ENCODE peak calls at places on chromosomes 5 and 9, in seven cellular contexts. C is aorta, I is Panc1, U is endodermal cell, D is fibroblast of lung, S is stomach, Y is heart left ventricle. K is an unnamed sample. For H3K4me1 and H3K9me3, the result is how much of the 10 kb centered on the place peaks cover.

GRCh38 chr5:35360671-35361070 is 130.4 kb upstream of the PRLR start:
- DNase-seq in C (no peak), I (no peak), U (no peak), D (no peak), S (no peak), Y (no peak), K (no peak)

GRCh38 chr9:121718063-121718462 is 66.6 kb downstream of the DAB2IP start:
- DNase-seq in C (no peak), I (no peak), U (peak), D (peak), S (no peak), Y (peak), K (no peak)

GRCh38 chr5:93087326-93087725 is 493.7 kb downstream of the NR2F1-AS1 start:
- DNase-seq in C (no peak), I (no peak), U (no peak), D (no peak), S (no peak), Y (no peak), K (no peak)

GRCh38 chr5:5371943-5372342 is 50.5 kb upstream of the ICE1 start:
- DNase-seq in C (no peak), I (no peak), U (peak), D (no peak), S (no peak), Y (no peak), K (no peak)

GRCh38 chr9:137833721-137834613 is 43.6 kb upstream of the CACNA1B start:
- DNase-seq in C (no peak), I (no peak), U (no peak), D (no peak), S (no peak), Y (no peak), K (no peak)

GRCh38 chr5:59496524-59497134 is 396.9 kb downstream of the PDE4D start:
- DNase-seq in C (no peak), I (no peak), U (peak), D (no peak), S (no peak), Y (no peak), K (no peak)

GRCh38 chr9:23771746-23772145 is 54.3 kb downstream of the ELAVL2 start:
- DNase-seq in C (no peak), I (no peak), U (no peak), D (peak), S (no peak), Y (no peak), K (no peak)

GRCh38 chr5:77893225-77893860 is 117.2 kb upstream of the TBCA start:
- DNase-seq in C (peak), I (peak), U (no peak), D (peak), S (no peak), Y (no peak), K (no peak)

GRCh38 chr9:131651599-131651998 is 88.3 kb downstream of the RAPGEF1 start:
- DNase-seq in C (no peak), I (no peak), U (no peak), D (peak), S (no peak), Y (no peak), K (no peak)

GRCh38 chr9:15738011-15738410 is 185.2 kb downstream of the CCDC171 start:
- DNase-seq in C (no peak), I (no peak), U (no peak), D (peak), S (no peak), Y (no peak), K (no peak)

GRCh38 chr5:173885481-173886010 is 2.6 kb upstream of the CPEB4 start:
- DNase-seq in C (peak), I (no peak), U (no peak), D (no peak), S (peak), Y (no peak), K (no peak)

GRCh38 chr9:123319541-123320339 is 36.3 kb upstream of the CRB2 start:
- DNase-seq in C (no peak), I (no peak), U (no peak), D (no peak), S (no peak), Y (peak), K (peak)

GRCh38 chr5:62538017-62538942 is 40.3 kb upstream of the LRRC70 start:
- DNase-seq in C (no peak), I (peak), U (no peak), D (peak), S (no peak), Y (no peak), K (no peak)

GRCh38 chr5:54383941-54384340 is 71.6 kb upstream of the HSPB3 start:
- DNase-seq in C (no peak), I (no peak), U (no peak), D (no peak), S (no peak), Y (no peak), K (no peak)

GRCh38 chr5:90916947-90917800 is 358.6 kb downstream of the ADGRV1 start:
- DNase-seq in C (no peak), I (no peak), U (no peak), D (no peak), S (no peak), Y (no peak), K (no peak)

GRCh38 chr5:180126716-180127681 is 55.4 kb upstream of the RNF130 start:
- DNase-seq in C (no peak), I (no peak), U (peak), D (peak), S (peak), Y (no peak), K (peak)

GRCh38 chr9:134128727-134129679 is 6.9 kb upstream of the WDR5 start:
- DNase-seq in C (no peak), I (no peak), U (no peak), D (no peak), S (no peak), Y (no peak), K (peak)

GRCh38 chr5:138711816-138712215 is 41.4 kb upstream of the CTNNA1 start:
- DNase-seq in C (no peak), I (no peak), U (no peak), D (no peak), S (no peak), Y (no peak), K (no peak)

GRCh38 chr5:157651623-157652376 is 438 bp downstream of the SOX30 start:
- DNase-seq in C (peak), I (no peak), U (peak), D (peak), S (peak), Y (peak), K (peak)

GRCh38 chr9:76490249-76490990 is 31.4 kb downstream of the GCNT1 start:
- DNase-seq in C (no peak), I (no peak), U (no peak), D (no peak), S (no peak), Y (no peak), K (no peak)

GRCh38 chr9:12972608-12973589 is 198.1 kb downstream of the LURAP1L start:
- DNase-seq in C (no peak), I (no peak), U (no peak), D (peak), S (peak), Y (peak), K (no peak)

GRCh38 chr5:140607031-140607430 is 25.9 kb downstream of the CD14 start:
- DNase-seq in C (no peak), I (no peak), U (no peak), D (no peak), S (no peak), Y (no peak), K (no peak)

GRCh38 chr5:90802695-90803317 is 244.2 kb downstream of the ADGRV1 start:
- DNase-seq in C (no peak), I (peak), U (peak), D (peak), S (peak), Y (no peak), K (no peak)

GRCh38 chr5:181243521-181244307 is at the start of gene RACK1:
- DNase-seq in C (peak), I (peak), U (peak), D (peak), S (peak), Y (peak), K (peak)

DNA sequence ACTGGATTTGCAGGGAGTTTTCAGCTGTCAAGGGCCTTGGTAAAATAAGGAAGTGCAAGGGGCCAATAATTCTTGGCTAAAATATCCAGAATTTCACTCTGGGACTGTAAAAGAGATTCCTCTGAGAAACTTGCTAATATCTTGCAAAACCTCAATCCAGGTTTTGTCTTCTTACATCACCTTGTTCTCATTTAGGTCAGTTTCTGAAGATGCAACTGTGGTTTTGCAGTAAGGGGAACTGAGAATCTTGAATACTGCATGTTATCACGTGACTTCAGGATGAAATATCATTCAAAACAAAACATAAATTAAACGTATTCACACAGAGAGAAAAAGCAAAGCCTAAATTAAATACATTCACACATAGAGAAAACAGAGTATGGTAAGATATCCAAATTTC is 35.0 kb upstream of the RIC1 start:
- DNase-seq in C (no peak), I (no peak), U (no peak), D (no peak), S (no peak), Y (no peak), K (no peak)
- H3K4me1 ChIP-seq in C (under half), I (under half), U (under half), D (under half), S (under half), Y (under half), K (under half)

GRCh38 chr9:98121096-98121495 is 2.1 kb upstream of the TRIM14 start:
- DNase-seq in C (no peak), I (no peak), U (no peak), D (no peak), S (no peak), Y (no peak), K (no peak)
- H3K9me3 ChIP-seq in C (under half), I (under half), U (under half), D (under half), S (under half), Y (under half), K (under half)

GRCh38 chr9:37030591-37030939 is 3.5 kb downstream of the PAX5 start:
- DNase-seq in C (no peak), I (no peak), U (no peak), D (no peak), S (no peak), Y (no peak), K (no peak)
- H3K4me3 ChIP-seq in C (no peak), I (no peak), U (no peak), D (no peak), S (no peak), Y (no peak), K (no peak)

GRCh38 chr9:113577525-113578261 is 114.2 kb downstream of the RGS3 start:
- DNase-seq in C (peak), I (no peak), U (no peak), D (peak), S (no peak), Y (no peak), K (peak)
- H3K4me1 ChIP-seq in C (under half), I (under half), U (under half), D (under half), S (half or more), Y (half or more), K (under half)

DNA sequence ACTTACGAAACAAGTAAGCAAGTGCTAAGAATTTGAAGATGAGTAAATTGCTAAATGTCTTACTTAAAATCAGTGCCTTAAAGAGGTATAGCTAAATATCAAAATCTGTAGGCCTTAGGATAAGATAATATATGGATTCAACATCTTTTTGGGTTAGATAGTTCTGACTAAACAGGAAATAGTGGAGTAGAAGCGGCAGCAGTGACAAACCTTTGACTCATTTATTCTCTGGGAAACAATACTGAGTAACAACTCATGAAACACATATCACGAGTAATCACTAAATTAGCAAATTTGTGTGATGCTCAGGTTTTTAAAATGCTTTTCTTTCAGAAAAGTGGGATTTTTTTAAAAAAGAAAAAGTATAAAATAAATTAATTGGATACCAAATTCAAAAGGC is 762.1 kb upstream of the TYRP1 start:
- DNase-seq in C (no peak), I (no peak), U (no peak), D (no peak), S (no peak), Y (no peak), K (no peak)
- H3K9me3 ChIP-seq in C (under half), I (under half), U (under half), D (under half), S (under half), Y (under half), K (under half)

GRCh38 chr9:92535940-92536850 is at the start of gene ECM2:
- DNase-seq in C (no peak), I (no peak), U (no peak), D (peak), S (no peak), Y (no peak), K (no peak)
- H3K4me3 ChIP-seq in C (peak), I (no peak), U (peak), D (peak), S (peak), Y (peak), K (peak)

DNA sequence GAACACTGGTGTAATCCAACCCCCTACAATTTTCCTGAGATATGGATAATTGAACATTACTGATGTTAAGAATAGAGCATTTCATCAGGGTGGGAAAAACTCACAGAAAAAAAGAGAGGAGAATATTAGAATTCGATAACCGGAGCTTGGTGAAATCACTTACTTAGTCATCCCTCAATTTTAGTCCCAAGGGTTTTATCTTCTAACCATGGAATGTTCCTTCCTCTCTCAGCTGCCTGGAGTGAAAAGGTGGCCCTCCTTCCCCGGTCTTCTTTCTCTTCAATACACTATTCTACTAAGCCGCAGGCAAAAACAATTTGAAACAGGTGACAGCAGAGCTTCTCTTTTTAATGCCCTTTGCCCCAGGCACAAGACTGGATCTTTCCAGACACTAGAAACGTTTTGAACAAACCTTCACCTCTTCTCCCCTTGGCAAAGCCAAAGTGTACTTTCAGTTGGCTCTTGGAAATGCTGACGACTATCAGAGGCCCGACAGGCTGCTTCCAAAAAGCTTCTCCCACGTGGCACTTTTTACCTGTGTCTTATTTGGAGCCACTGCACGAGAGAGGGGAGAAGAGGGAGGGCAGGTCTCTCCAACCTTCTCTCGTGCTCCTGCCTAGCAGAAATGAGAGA is 543.9 kb downstream of the TLE1 start:
- DNase-seq in C (no peak), I (no peak), U (no peak), D (peak), S (no peak), Y (no peak), K (no peak)
- H3K4me1 ChIP-seq in C (under half), I (under half), U (under half), D (under half), S (under half), Y (under half), K (under half)

GRCh38 chr5:17991775-17992174 is 357.5 kb downstream of the TAF11L14 start:
- DNase-seq in C (no peak), I (no peak), U (peak), D (no peak), S (no peak), Y (no peak), K (no peak)

GRCh38 chr5:17992296-17992695 is 358.0 kb downstream of the TAF11L14 start:
- DNase-seq in C (no peak), I (no peak), U (no peak), D (no peak), S (no peak), Y (no peak), K (no peak)

GRCh38 chr5:17990168-17990567 is 355.9 kb downstream of the TAF11L14 start:
- DNase-seq in C (no peak), I (no peak), U (no peak), D (no peak), S (no peak), Y (no peak), K (no peak)

GRCh38 chr5:17989567-17989966 is 355.3 kb downstream of the TAF11L14 start:
- DNase-seq in C (no peak), I (no peak), U (no peak), D (no peak), S (no peak), Y (no peak), K (no peak)
- H3K9me3 ChIP-seq in C (under half), I (under half), U (under half), D (under half), S (under half), Y (under half), K (under half)

GRCh38 chr5:76386360-76386759 is 16.7 kb upstream of the IQGAP2 start:
- DNase-seq in C (no peak), I (no peak), U (no peak), D (no peak), S (peak), Y (no peak), K (peak)

GRCh38 chr5:76388236-76388635 is 14.8 kb upstream of the IQGAP2 start:
- DNase-seq in C (no peak), I (no peak), U (no peak), D (no peak), S (no peak), Y (no peak), K (no peak)

GRCh38 chr5:76388791-76389512 is 14.1 kb upstream of the IQGAP2 start:
- DNase-seq in C (no peak), I (no peak), U (no peak), D (no peak), S (no peak), Y (no peak), K (no peak)

GRCh38 chr5:76391014-76391413 is 12.1 kb upstream of the IQGAP2 start:
- DNase-seq in C (no peak), I (no peak), U (no peak), D (no peak), S (no peak), Y (no peak), K (no peak)

DNA sequence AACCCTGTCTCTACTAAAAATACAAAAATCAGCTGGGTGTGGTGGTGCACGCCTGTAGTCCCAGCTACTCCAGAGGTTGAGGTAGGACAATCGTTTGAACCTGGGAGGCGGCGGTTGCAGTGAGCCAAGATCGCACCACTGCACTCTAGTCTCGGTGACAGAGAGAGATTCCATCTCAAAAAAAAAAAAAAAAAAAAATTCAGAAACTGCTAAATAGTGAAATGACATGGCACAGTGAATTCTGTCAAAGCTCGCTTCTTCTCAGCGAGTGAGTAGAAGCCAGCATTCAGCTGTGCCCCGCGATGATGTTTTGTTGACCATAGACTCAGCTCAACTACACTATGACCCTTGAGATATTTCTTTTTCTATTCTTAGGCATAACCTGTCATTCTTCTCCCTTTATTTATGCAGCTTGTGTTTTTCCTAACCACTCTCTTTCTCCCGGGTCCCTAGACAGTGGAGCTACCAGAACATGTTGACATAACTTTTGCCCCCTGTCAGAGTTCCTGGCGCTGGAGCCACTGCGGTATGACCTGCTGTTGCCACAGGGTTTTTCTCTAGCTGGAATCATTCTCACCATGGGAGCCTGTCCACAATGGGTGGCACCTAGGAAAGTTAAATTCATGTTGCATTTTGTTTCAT is 13.5 kb upstream of the IQGAP2 start:
- DNase-seq in C (no peak), I (no peak), U (no peak), D (no peak), S (peak), Y (no peak), K (no peak)
- H3K4me3 ChIP-seq in C (no peak), I (no peak), U (no peak), D (no peak), S (no peak), Y (no peak), K (no peak)